ENCODE peak calls at places on chromosomes 16 and 17, in ten cellular contexts. L is GM23248; V is astrocyte; Z is suprapubic skin; U is CD4-positive, alpha-beta T cell; P is tibial artery; F is left ventricle myocardium inferior; O is ovary; W is HL-60; Q is dorsolateral prefrontal cortex. A is an unnamed sample.

GRCh38 chr17:19770985-19771710 is 23.1 kb upstream of the ALDH3A1 start:
- DNase-seq in L (no peak), V (no peak), Z (no peak), U (no peak), P (no peak), F (no peak), O (no peak), W (no peak), Q (no peak), A (no peak)

GRCh38 chr16:46747777-46748651 is at the start of gene MYLK3:
- DNase-seq in L (no peak), V (no peak), Z (peak), U (no peak), P (no peak), F (peak), O (no peak), W (no peak), Q (no peak), A (no peak)

GRCh38 chr17:71023631-71024030 is 854.3 kb downstream of the KCNJ2 start:
- DNase-seq in L (no peak), V (peak), Z (no peak), U (no peak), P (no peak), F (no peak), O (no peak), W (no peak), Q (no peak), A (no peak)

GRCh38 chr16:53745753-53746258 is 41.9 kb downstream of the FTO start:
- DNase-seq in L (peak), V (peak), Z (no peak), U (no peak), P (no peak), F (no peak), O (no peak), W (no peak), Q (no peak), A (no peak)

GRCh38 chr16:50021509-50021908 is 3.5 kb upstream of the CNEP1R1 start:
- DNase-seq in L (peak), V (no peak), Z (no peak), U (no peak), P (no peak), F (no peak), O (no peak), W (no peak), Q (no peak), A (no peak)

GRCh38 chr17:19718613-19719364 is 2.4 kb upstream of the SLC47A2 start:
- DNase-seq in L (no peak), V (no peak), Z (no peak), U (no peak), P (no peak), F (no peak), O (no peak), W (no peak), Q (no peak), A (no peak)

GRCh38 chr16:64964126-64964540 is 157.7 kb downstream of the CDH11 start:
- DNase-seq in L (peak), V (peak), Z (no peak), U (no peak), P (no peak), F (no peak), O (no peak), W (no peak), Q (no peak), A (no peak)

GRCh38 chr16:57150682-57151330 is 35.0 kb downstream of the PSME3IP1 start:
- DNase-seq in L (no peak), V (peak), Z (no peak), U (no peak), P (no peak), F (no peak), O (no peak), W (no peak), Q (no peak), A (no peak)

GRCh38 chr17:82378741-82379021 is 7.1 kb downstream of the UTS2R start:
- DNase-seq in L (no peak), V (no peak), Z (no peak), U (no peak), P (no peak), F (no peak), O (no peak), W (no peak), Q (no peak), A (no peak)

GRCh38 chr17:75604034-75604695 is 16.6 kb downstream of the MYO15B start:
- DNase-seq in L (peak), V (no peak), Z (peak), U (no peak), P (no peak), F (no peak), O (no peak), W (no peak), Q (no peak), A (no peak)

GRCh38 chr16:3097266-3097665 is 1.8 kb downstream of the ZSCAN10 start:
- DNase-seq in L (no peak), V (no peak), Z (no peak), U (no peak), P (no peak), F (no peak), O (no peak), W (no peak), Q (no peak), A (no peak)

GRCh38 chr16:27779719-27780161 is 229.8 kb downstream of the KATNIP start:
- DNase-seq in L (peak), V (peak), Z (no peak), U (no peak), P (peak), F (no peak), O (peak), W (no peak), Q (peak), A (no peak)

GRCh38 chr17:77800832-77801231 is 157.7 kb upstream of the TNRC6C start:
- DNase-seq in L (no peak), V (no peak), Z (no peak), U (no peak), P (no peak), F (no peak), O (no peak), W (no peak), Q (no peak), A (no peak)

GRCh38 chr17:50601789-50602375 is 32.8 kb upstream of the ABCC3 start:
- DNase-seq in L (no peak), V (no peak), Z (no peak), U (no peak), P (no peak), F (no peak), O (no peak), W (no peak), Q (no peak), A (no peak)

GRCh38 chr17:32323784-32324590 is 18.0 kb downstream of the C17orf75 start:
- DNase-seq in L (peak), V (no peak), Z (no peak), U (peak), P (no peak), F (no peak), O (no peak), W (no peak), Q (no peak), A (no peak)

GRCh38 chr17:5785343-5785742 is 201.0 kb upstream of the NLRP1 start:
- DNase-seq in L (peak), V (peak), Z (no peak), U (no peak), P (no peak), F (no peak), O (no peak), W (no peak), Q (no peak), A (no peak)

GRCh38 chr16:67531247-67531646 is 2.6 kb downstream of the RIPOR1 start:
- DNase-seq in L (no peak), V (no peak), Z (no peak), U (no peak), P (no peak), F (no peak), O (no peak), W (peak), Q (no peak), A (no peak)
- H3K27ac ChIP-seq in L (peak), V (peak), Z (peak), U (peak), P (peak), F (peak), O (peak), W (peak), Q (peak), A (no peak)

DNA sequence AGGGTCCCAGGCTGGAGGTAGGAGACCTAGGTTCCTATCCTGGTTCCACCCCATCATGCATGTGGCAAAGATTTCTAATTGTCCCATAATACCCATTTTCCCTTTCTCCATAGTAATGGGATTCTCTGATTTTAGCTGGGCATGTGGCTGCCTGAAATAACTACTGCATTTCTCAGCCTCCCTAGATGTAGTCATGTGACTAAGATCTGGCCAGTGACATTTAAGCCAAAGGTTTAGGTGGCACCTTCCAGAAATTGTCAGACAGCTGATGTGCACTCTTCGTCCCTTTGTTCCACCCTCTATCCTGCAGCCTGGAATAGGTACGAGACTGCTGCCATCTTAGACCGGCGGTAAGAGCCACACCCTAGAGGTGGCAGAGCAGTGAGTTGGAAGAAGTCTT is 8.2 kb downstream of the NXPH3 start:
- DNase-seq in L (no peak), V (no peak), Z (no peak), U (no peak), P (no peak), F (no peak), O (no peak), W (no peak), Q (no peak), A (no peak)
- H3K27ac ChIP-seq in L (no peak), V (no peak), Z (no peak), U (no peak), P (peak), F (no peak), O (no peak), W (no peak), Q (no peak), A (no peak)

GRCh38 chr16:1533443-1533951 is at the start of gene TMEM204:
- DNase-seq in L (peak), V (no peak), Z (no peak), U (no peak), P (peak), F (peak), O (peak), W (no peak), Q (no peak), A (no peak)
- H3K27ac ChIP-seq in L (peak), V (peak), Z (peak), U (peak), P (peak), F (peak), O (peak), W (no peak), Q (peak), A (no peak)

GRCh38 chr17:57519199-57519598 is 225.9 kb downstream of the CCDC182 start:
- DNase-seq in L (peak), V (peak), Z (no peak), U (no peak), P (no peak), F (no peak), O (no peak), W (no peak), Q (no peak), A (no peak)
- H3K27ac ChIP-seq in L (no peak), V (no peak), Z (no peak), U (no peak), P (no peak), F (peak), O (no peak), W (no peak), Q (peak), A (no peak)

GRCh38 chr17:59357929-59358328 is 26.5 kb downstream of the YPEL2 start:
- DNase-seq in L (peak), V (peak), Z (no peak), U (no peak), P (peak), F (no peak), O (no peak), W (no peak), Q (no peak), A (no peak)
- H3K27ac ChIP-seq in L (peak), V (peak), Z (peak), U (no peak), P (peak), F (peak), O (no peak), W (no peak), Q (peak), A (no peak)

GRCh38 chr16:68782198-68783174 is 45.4 kb downstream of the CDH1 start:
- DNase-seq in L (no peak), V (no peak), Z (no peak), U (no peak), P (no peak), F (no peak), O (no peak), W (peak), Q (no peak), A (no peak)
- H3K27ac ChIP-seq in L (no peak), V (no peak), Z (no peak), U (no peak), P (no peak), F (no peak), O (no peak), W (peak), Q (peak), A (no peak)

GRCh38 chr17:80596760-80597608 is 52.3 kb downstream of the RPTOR start:
- DNase-seq in L (peak), V (peak), Z (no peak), U (no peak), P (no peak), F (no peak), O (no peak), W (no peak), Q (no peak), A (no peak)
- H3K27ac ChIP-seq in L (no peak), V (no peak), Z (no peak), U (no peak), P (no peak), F (no peak), O (no peak), W (no peak), Q (no peak), A (no peak)

DNA sequence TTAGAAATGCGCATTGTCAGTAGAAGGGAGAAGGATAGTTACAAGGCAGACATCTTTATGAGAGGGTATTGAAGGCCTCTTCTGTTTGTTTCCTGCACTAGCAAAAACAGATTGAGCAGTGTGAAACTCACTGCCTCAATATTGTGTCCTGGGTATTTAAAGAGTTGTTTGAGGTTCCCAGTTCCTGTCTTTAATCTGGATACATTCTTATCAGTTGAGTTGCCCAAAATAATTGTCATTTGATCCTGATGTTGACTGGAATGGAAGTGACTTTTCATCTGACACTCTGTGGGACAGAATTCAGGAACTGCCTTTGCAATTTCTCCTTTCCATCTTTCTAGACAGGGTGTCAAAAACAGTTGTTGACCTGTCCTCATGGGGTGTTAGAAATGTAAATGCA is 1.7 kb downstream of the ATP6V0A1 start:
- DNase-seq in L (no peak), V (no peak), Z (no peak), U (no peak), P (no peak), F (no peak), O (no peak), W (no peak), Q (no peak), A (no peak)
- H3K27ac ChIP-seq in L (peak), V (no peak), Z (peak), U (no peak), P (peak), F (peak), O (no peak), W (no peak), Q (peak), A (no peak)

GRCh38 chr16:15879255-15879804 is 9.1 kb downstream of the CEP20 start:
- DNase-seq in L (peak), V (peak), Z (no peak), U (no peak), P (no peak), F (no peak), O (no peak), W (no peak), Q (no peak), A (no peak)
- H3K27ac ChIP-seq in L (peak), V (peak), Z (no peak), U (no peak), P (no peak), F (no peak), O (no peak), W (peak), Q (no peak), A (peak)